ENCODE peak calls at places on chromosomes 1 and 21, in eight cellular contexts. One of them, this sample, is unnamed.

GRCh38 chr1:170836146-170836545 is 99.2 kb upstream of the MROH9 start:
- DNase-seq in GM23248: peak
- DNase-seq in neural progenitor cell: no peak
- DNase-seq in GM23338: no peak
- DNase-seq in hepatocyte: no peak
- DNase-seq in HCT116: no peak
- DNase-seq in OCI-LY7: no peak
- DNase-seq in MM.1S: no peak
- DNase-seq in this sample: no peak

GRCh38 chr1:22508329-22508728 is 55.0 kb upstream of the EPHA8 start:
- DNase-seq in GM23248: no peak
- DNase-seq in neural progenitor cell: no peak
- DNase-seq in GM23338: no peak
- DNase-seq in hepatocyte: no peak
- DNase-seq in HCT116: no peak
- DNase-seq in OCI-LY7: no peak
- DNase-seq in MM.1S: peak
- DNase-seq in this sample: no peak

GRCh38 chr1:13583592-13583963 is at the start of gene PDPN:
- DNase-seq in GM23248: peak
- DNase-seq in neural progenitor cell: peak
- DNase-seq in GM23338: peak
- DNase-seq in hepatocyte: peak
- DNase-seq in HCT116: no peak
- DNase-seq in OCI-LY7: no peak
- DNase-seq in MM.1S: no peak
- DNase-seq in this sample: no peak

GRCh38 chr1:151539321-151540020 is 638 bp upstream of the TUFT1 start:
- DNase-seq in GM23248: peak
- DNase-seq in neural progenitor cell: peak
- DNase-seq in GM23338: peak
- DNase-seq in hepatocyte: peak
- DNase-seq in HCT116: peak
- DNase-seq in OCI-LY7: peak
- DNase-seq in MM.1S: peak
- DNase-seq in this sample: peak

GRCh38 chr1:229253170-229253974 is 17.5 kb upstream of the RAB4A start:
- DNase-seq in GM23248: peak
- DNase-seq in neural progenitor cell: peak
- DNase-seq in GM23338: peak
- DNase-seq in hepatocyte: peak
- DNase-seq in HCT116: no peak
- DNase-seq in OCI-LY7: peak
- DNase-seq in MM.1S: peak
- DNase-seq in this sample: peak

GRCh38 chr1:159921700-159922498 is 3.4 kb downstream of the TAGLN2 start:
- DNase-seq in GM23248: peak
- DNase-seq in neural progenitor cell: no peak
- DNase-seq in GM23338: no peak
- DNase-seq in hepatocyte: no peak
- DNase-seq in HCT116: no peak
- DNase-seq in OCI-LY7: no peak
- DNase-seq in MM.1S: no peak
- DNase-seq in this sample: no peak

GRCh38 chr1:150311762-150312161 is 9.6 kb upstream of the PRPF3 start:
- DNase-seq in GM23248: no peak
- DNase-seq in neural progenitor cell: no peak
- DNase-seq in GM23338: no peak
- DNase-seq in hepatocyte: no peak
- DNase-seq in HCT116: no peak
- DNase-seq in OCI-LY7: no peak
- DNase-seq in MM.1S: no peak
- DNase-seq in this sample: no peak

GRCh38 chr1:23634840-23635642 is 56.6 kb upstream of the RPL11 start:
- DNase-seq in GM23248: peak
- DNase-seq in neural progenitor cell: peak
- DNase-seq in GM23338: peak
- DNase-seq in hepatocyte: peak
- DNase-seq in HCT116: peak
- DNase-seq in OCI-LY7: peak
- DNase-seq in MM.1S: peak
- DNase-seq in this sample: peak

GRCh38 chr1:33225586-33225985 is 30.7 kb upstream of the ZNF362 start:
- DNase-seq in GM23248: no peak
- DNase-seq in neural progenitor cell: no peak
- DNase-seq in GM23338: no peak
- DNase-seq in hepatocyte: no peak
- DNase-seq in HCT116: no peak
- DNase-seq in OCI-LY7: no peak
- DNase-seq in MM.1S: peak
- DNase-seq in this sample: no peak

GRCh38 chr1:214983126-214983869 is 99.2 kb upstream of the KCNK2 start:
- DNase-seq in GM23248: peak
- DNase-seq in neural progenitor cell: no peak
- DNase-seq in GM23338: no peak
- DNase-seq in hepatocyte: no peak
- DNase-seq in HCT116: no peak
- DNase-seq in OCI-LY7: no peak
- DNase-seq in MM.1S: no peak
- DNase-seq in this sample: peak

GRCh38 chr1:917466-918091 is 6.1 kb upstream of the SAMD11 start:
- DNase-seq in GM23248: no peak
- DNase-seq in neural progenitor cell: no peak
- DNase-seq in GM23338: no peak
- DNase-seq in hepatocyte: no peak
- DNase-seq in HCT116: no peak
- DNase-seq in OCI-LY7: no peak
- DNase-seq in MM.1S: no peak
- DNase-seq in this sample: no peak

GRCh38 chr1:12434174-12434573 is 183.8 kb downstream of the DHRS3 start:
- DNase-seq in GM23248: peak
- DNase-seq in neural progenitor cell: no peak
- DNase-seq in GM23338: no peak
- DNase-seq in hepatocyte: no peak
- DNase-seq in HCT116: peak
- DNase-seq in OCI-LY7: no peak
- DNase-seq in MM.1S: peak
- DNase-seq in this sample: peak

GRCh38 chr1:221869759-221870158 is 127.9 kb upstream of the DUSP10 start:
- DNase-seq in GM23248: peak
- DNase-seq in neural progenitor cell: no peak
- DNase-seq in GM23338: no peak
- DNase-seq in hepatocyte: no peak
- DNase-seq in HCT116: no peak
- DNase-seq in OCI-LY7: no peak
- DNase-seq in MM.1S: no peak
- DNase-seq in this sample: peak

GRCh38 chr21:27192286-27192685 is 225.4 kb upstream of the ADAMTS5 start:
- DNase-seq in GM23248: no peak
- DNase-seq in neural progenitor cell: no peak
- DNase-seq in GM23338: no peak
- DNase-seq in hepatocyte: no peak
- DNase-seq in HCT116: no peak
- DNase-seq in OCI-LY7: no peak
- DNase-seq in MM.1S: no peak
- DNase-seq in this sample: no peak

GRCh38 chr21:27189870-27190269 is 223.0 kb upstream of the ADAMTS5 start:
- DNase-seq in GM23248: no peak
- DNase-seq in neural progenitor cell: no peak
- DNase-seq in GM23338: no peak
- DNase-seq in hepatocyte: no peak
- DNase-seq in HCT116: no peak
- DNase-seq in OCI-LY7: no peak
- DNase-seq in MM.1S: no peak
- DNase-seq in this sample: no peak

DNA sequence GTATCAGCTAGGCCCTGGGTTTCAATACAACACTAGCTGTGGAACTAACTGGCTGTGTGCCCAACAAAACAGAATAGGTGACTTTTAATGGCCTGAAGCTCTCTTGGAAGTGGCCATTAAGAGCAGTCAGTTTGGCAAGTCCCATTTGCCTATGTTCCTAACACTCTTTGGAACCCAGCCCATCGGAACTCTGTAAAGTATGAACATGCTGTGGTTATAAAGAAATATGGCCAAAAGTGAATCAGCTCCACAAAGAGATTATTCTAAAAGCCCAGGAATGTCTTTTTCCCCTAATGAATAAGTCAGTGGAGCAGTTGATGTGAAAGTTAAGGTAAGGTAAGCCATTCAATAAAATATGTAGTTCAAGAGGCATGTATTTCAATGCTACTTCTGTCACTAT is 223.7 kb upstream of the ADAMTS5 start:
- DNase-seq in GM23248: peak
- DNase-seq in neural progenitor cell: no peak
- DNase-seq in GM23338: no peak
- DNase-seq in hepatocyte: no peak
- DNase-seq in HCT116: no peak
- DNase-seq in OCI-LY7: no peak
- DNase-seq in MM.1S: no peak
- DNase-seq in this sample: peak
- TF ChIP-seq EZH2phosphoT487 in GM23248: no peak
- TF ChIP-seq EZH2phosphoT487 in neural progenitor cell: no peak
- TF ChIP-seq EZH2phosphoT487 in GM23338: no peak
- TF ChIP-seq EZH2phosphoT487 in hepatocyte: no peak
- TF ChIP-seq EZH2phosphoT487 in HCT116: no peak
- TF ChIP-seq EZH2phosphoT487 in OCI-LY7: no peak
- TF ChIP-seq EZH2phosphoT487 in MM.1S: no peak
- TF ChIP-seq EZH2phosphoT487 in this sample: no peak

DNA sequence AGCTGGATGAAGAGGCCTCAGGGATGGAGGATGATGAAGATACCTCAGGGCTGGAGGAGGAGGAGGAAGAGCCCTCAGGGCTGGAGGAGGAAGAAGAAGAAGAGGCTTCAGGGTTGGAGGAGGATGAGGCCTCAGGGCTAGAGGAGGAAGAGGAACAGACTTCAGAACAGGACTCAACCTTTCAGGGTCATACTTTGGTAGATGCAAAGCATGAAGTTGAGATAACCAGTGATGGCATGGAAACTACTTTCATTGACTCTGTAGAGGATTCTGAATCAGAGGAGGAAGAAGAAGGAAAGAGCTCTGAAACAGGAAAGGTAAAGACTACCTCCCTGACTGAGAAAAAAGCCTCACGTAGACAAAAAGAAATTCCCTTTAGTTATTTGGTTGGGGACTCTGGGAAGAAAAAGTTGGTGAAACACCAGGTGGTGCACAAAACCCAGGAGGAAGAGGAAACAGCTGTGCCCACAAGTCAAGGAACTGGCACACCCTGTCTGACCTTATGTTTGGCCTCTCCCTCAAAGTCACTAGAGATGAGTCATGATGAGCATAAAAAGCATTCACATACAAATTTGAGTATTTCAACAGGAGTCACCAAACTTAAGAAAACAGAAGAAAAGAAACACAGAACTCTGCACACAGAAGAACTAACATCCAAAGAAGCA is 15.4 kb downstream of the L1TD1 start:
- DNase-seq in GM23248: peak
- DNase-seq in neural progenitor cell: no peak
- DNase-seq in GM23338: no peak
- DNase-seq in hepatocyte: no peak
- DNase-seq in HCT116: no peak
- DNase-seq in OCI-LY7: no peak
- DNase-seq in MM.1S: no peak
- DNase-seq in this sample: peak
- TF ChIP-seq EZH2phosphoT487 in GM23248: no peak
- TF ChIP-seq EZH2phosphoT487 in neural progenitor cell: no peak
- TF ChIP-seq EZH2phosphoT487 in GM23338: no peak
- TF ChIP-seq EZH2phosphoT487 in hepatocyte: no peak
- TF ChIP-seq EZH2phosphoT487 in HCT116: no peak
- TF ChIP-seq EZH2phosphoT487 in OCI-LY7: no peak
- TF ChIP-seq EZH2phosphoT487 in MM.1S: no peak
- TF ChIP-seq EZH2phosphoT487 in this sample: no peak

DNA sequence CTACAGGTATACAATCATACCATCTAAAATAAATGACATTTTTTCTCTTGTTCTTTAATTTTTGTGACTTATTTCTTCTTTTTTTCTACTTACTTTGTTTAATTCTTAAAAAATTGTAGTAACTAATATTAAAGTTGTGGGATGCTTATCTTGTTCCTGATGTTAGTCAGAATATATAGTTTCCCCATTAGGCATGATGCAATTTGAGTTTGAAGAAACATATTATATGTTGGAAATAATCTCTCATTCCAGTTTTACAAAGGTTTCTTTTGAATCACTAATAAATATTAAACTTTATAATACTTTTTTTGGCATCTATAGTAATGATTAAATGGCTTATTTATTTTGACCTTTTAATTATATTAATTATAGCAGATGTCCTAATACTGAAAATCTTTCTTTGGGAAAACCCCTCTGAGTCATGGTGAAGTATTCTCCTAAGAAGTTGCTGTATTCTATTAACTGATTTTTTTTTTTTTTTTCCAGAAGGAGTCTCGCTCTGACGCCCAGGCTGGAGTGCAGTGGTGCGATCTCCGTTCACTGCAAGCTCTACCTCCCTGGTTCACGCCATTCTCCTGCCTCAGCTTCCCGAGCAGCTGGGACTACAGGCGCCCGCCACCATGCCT is 28.5 kb upstream of the PTGS2 start:
- DNase-seq in GM23248: peak
- DNase-seq in neural progenitor cell: no peak
- DNase-seq in GM23338: no peak
- DNase-seq in hepatocyte: no peak
- DNase-seq in HCT116: no peak
- DNase-seq in OCI-LY7: no peak
- DNase-seq in MM.1S: no peak
- DNase-seq in this sample: no peak
- TF ChIP-seq EZH2phosphoT487 in GM23248: no peak
- TF ChIP-seq EZH2phosphoT487 in neural progenitor cell: no peak
- TF ChIP-seq EZH2phosphoT487 in GM23338: no peak
- TF ChIP-seq EZH2phosphoT487 in hepatocyte: no peak
- TF ChIP-seq EZH2phosphoT487 in HCT116: no peak
- TF ChIP-seq EZH2phosphoT487 in OCI-LY7: no peak
- TF ChIP-seq EZH2phosphoT487 in MM.1S: no peak
- TF ChIP-seq EZH2phosphoT487 in this sample: no peak

GRCh38 chr1:196611873-196612272 is 3.6 kb upstream of the KCNT2 start:
- DNase-seq in GM23248: no peak
- DNase-seq in neural progenitor cell: peak
- DNase-seq in GM23338: peak
- DNase-seq in hepatocyte: no peak
- DNase-seq in HCT116: no peak
- DNase-seq in OCI-LY7: no peak
- DNase-seq in MM.1S: no peak
- DNase-seq in this sample: no peak

GRCh38 chr1:196607940-196608339 is 300 bp downstream of the KCNT2 start:
- DNase-seq in GM23248: peak
- DNase-seq in neural progenitor cell: peak
- DNase-seq in GM23338: peak
- DNase-seq in hepatocyte: peak
- DNase-seq in HCT116: no peak
- DNase-seq in OCI-LY7: no peak
- DNase-seq in MM.1S: no peak
- DNase-seq in this sample: no peak

GRCh38 chr1:196609114-196609737 is 986 bp upstream of the KCNT2 start:
- DNase-seq in GM23248: peak
- DNase-seq in neural progenitor cell: peak
- DNase-seq in GM23338: peak
- DNase-seq in hepatocyte: no peak
- DNase-seq in HCT116: no peak
- DNase-seq in OCI-LY7: no peak
- DNase-seq in MM.1S: no peak
- DNase-seq in this sample: no peak

GRCh38 chr1:196603651-196604050 is 4.6 kb downstream of the KCNT2 start:
- DNase-seq in GM23248: no peak
- DNase-seq in neural progenitor cell: no peak
- DNase-seq in GM23338: no peak
- DNase-seq in hepatocyte: no peak
- DNase-seq in HCT116: no peak
- DNase-seq in OCI-LY7: no peak
- DNase-seq in MM.1S: no peak
- DNase-seq in this sample: no peak

GRCh38 chr1:196608401-196609113 is at the start of gene KCNT2:
- DNase-seq in GM23248: peak
- DNase-seq in neural progenitor cell: peak
- DNase-seq in GM23338: peak
- DNase-seq in hepatocyte: peak
- DNase-seq in HCT116: no peak
- DNase-seq in OCI-LY7: no peak
- DNase-seq in MM.1S: no peak
- DNase-seq in this sample: no peak
- TF ChIP-seq EZH2phosphoT487 in GM23248: no peak
- TF ChIP-seq EZH2phosphoT487 in neural progenitor cell: no peak
- TF ChIP-seq EZH2phosphoT487 in GM23338: no peak
- TF ChIP-seq EZH2phosphoT487 in hepatocyte: no peak
- TF ChIP-seq EZH2phosphoT487 in HCT116: no peak
- TF ChIP-seq EZH2phosphoT487 in OCI-LY7: no peak
- TF ChIP-seq EZH2phosphoT487 in MM.1S: no peak
- TF ChIP-seq EZH2phosphoT487 in this sample: no peak

This sample was measured in PC-3.